ENCODE peak calls at places on chromosomes 11 and 22, in six cellular contexts. V is lower leg skin, G is psoas muscle, I is Peyer's patch, H is body of pancreas, W is astrocyte of the spinal cord. Y is an unnamed sample.

GRCh38 chr11:73645972-73646631 is at the start of gene PLEKHB1:
- DNase-seq in V (no peak), G (no peak), I (no peak), H (no peak), W (no peak), Y (no peak)

GRCh38 chr11:122319842-122320555 is 204.0 kb upstream of the BLID start:
- DNase-seq in V (no peak), G (no peak), I (no peak), H (no peak), W (no peak), Y (no peak)

GRCh38 chr22:28802595-28803087 is 2.3 kb upstream of the XBP1 start:
- DNase-seq in V (no peak), G (no peak), I (no peak), H (no peak), W (no peak), Y (no peak)

GRCh38 chr11:86999388-86999787 is 38.3 kb upstream of the TMEM135 start:
- DNase-seq in V (no peak), G (no peak), I (no peak), H (no peak), W (no peak), Y (no peak)

GRCh38 chr11:117194267-117194666 is 4.9 kb upstream of the TAGLN start:
- DNase-seq in V (no peak), G (no peak), I (no peak), H (no peak), W (no peak), Y (no peak)

GRCh38 chr11:3177931-3178330 is 12.8 kb upstream of the OSBPL5 start:
- DNase-seq in V (no peak), G (no peak), I (no peak), H (no peak), W (peak; percentile 22), Y (no peak)

GRCh38 chr11:85182437-85183109 is 444.6 kb downstream of the DLG2 start:
- DNase-seq in V (no peak), G (no peak), I (no peak), H (no peak), W (peak; percentile 59), Y (no peak)

GRCh38 chr11:1877211-1878133 is 14.2 kb downstream of the PRR33 start:
- DNase-seq in V (no peak), G (peak; percentile 62), I (peak; percentile 58), H (peak; percentile 70), W (peak; percentile 72), Y (peak; percentile 14)

GRCh38 chr11:108914981-108915380 is 250.1 kb downstream of the DDX10 start:
- DNase-seq in V (no peak), G (no peak), I (no peak), H (no peak), W (no peak), Y (no peak)

GRCh38 chr11:111344032-111344431 is 35.0 kb downstream of the POU2AF1 start:
- DNase-seq in V (peak; percentile 59), G (peak; percentile 68), I (no peak), H (peak; percentile 58), W (peak; percentile 53), Y (no peak)

GRCh38 chr22:37999236-37999635 is 14.9 kb upstream of the SOX10 start:
- DNase-seq in V (peak; percentile 43), G (no peak), I (no peak), H (no peak), W (no peak), Y (no peak)

GRCh38 chr11:58465690-58466089 is 23.7 kb upstream of the OR5B12 start:
- DNase-seq in V (no peak), G (no peak), I (no peak), H (no peak), W (no peak), Y (no peak)

GRCh38 chr11:112797653-112798293 is 163.4 kb upstream of the NCAM1 start:
- DNase-seq in V (no peak), G (no peak), I (peak; percentile 53), H (no peak), W (peak; percentile 46), Y (no peak)

GRCh38 chr11:14499560-14500180 is at the start of gene COPB1:
- DNase-seq in V (peak; percentile 90), G (peak; percentile 90), I (peak; percentile 97), H (peak; percentile 92), W (peak; percentile 97), Y (peak; percentile 81)

GRCh38 chr11:114432893-114433292 is 6.4 kb upstream of the REXO2 start:
- DNase-seq in V (no peak), G (no peak), I (no peak), H (no peak), W (no peak), Y (no peak)

GRCh38 chr11:108115495-108116140 is 5.7 kb upstream of the ACAT1 start:
- DNase-seq in V (peak; percentile 71), G (peak; percentile 83), I (peak; percentile 77), H (peak; percentile 93), W (peak; percentile 92), Y (no peak)

GRCh38 chr11:40432358-40432757 is 1027.1 kb downstream of the LRRC4C start:
- DNase-seq in V (no peak), G (no peak), I (no peak), H (no peak), W (no peak), Y (no peak)

GRCh38 chr22:10780281-10780680 is 4747.7 kb upstream of the OR11H1 start:
- DNase-seq in V (no peak), G (no peak), I (no peak), H (no peak), W (no peak), Y (no peak)

GRCh38 chr11:107598225-107599139 is 7.5 kb downstream of the ELMOD1 start:
- DNase-seq in V (no peak), G (peak; percentile 18), I (no peak), H (no peak), W (no peak), Y (no peak)

GRCh38 chr11:61949169-61950034 is 749 bp upstream of the BEST1 start:
- DNase-seq in V (peak; percentile 82), G (peak; percentile 76), I (peak; percentile 75), H (peak; percentile 90), W (peak; percentile 91), Y (no peak)

GRCh38 chr11:11584446-11584810 is 37.4 kb downstream of the GALNT18 start:
- DNase-seq in V (no peak), G (no peak), I (no peak), H (no peak), W (peak; percentile 80), Y (no peak)

GRCh38 chr11:67400251-67400941 is 1.3 kb downstream of the PPP1CA start:
- DNase-seq in V (no peak), G (no peak), I (peak; percentile 69), H (no peak), W (no peak), Y (no peak)

GRCh38 chr11:72860592-72860991 is 46.4 kb downstream of the ATG16L2 start:
- DNase-seq in V (no peak), G (no peak), I (no peak), H (no peak), W (no peak), Y (no peak)

GRCh38 chr11:43507171-43507570 is 148.5 kb downstream of the TTC17 start:
- DNase-seq in V (no peak), G (no peak), I (no peak), H (no peak), W (no peak), Y (no peak)

GRCh38 chr11:83801799-83802198 is 515.6 kb upstream of the CCDC90B start:
- DNase-seq in V (no peak), G (no peak), I (no peak), H (no peak), W (no peak), Y (no peak)

GRCh38 chr11:45025716-45026492 is 75.2 kb upstream of the TP53I11 start:
- DNase-seq in V (no peak), G (peak; percentile 66), I (peak; percentile 70), H (peak; percentile 27), W (no peak), Y (peak; percentile 48)

GRCh38 chr22:47422736-47423135 is 660.3 kb downstream of the TBC1D22A start:
- DNase-seq in V (no peak), G (no peak), I (no peak), H (no peak), W (no peak), Y (no peak)

GRCh38 chr11:110075822-110076208 is 17.4 kb upstream of the ZC3H12C start:
- DNase-seq in V (no peak), G (no peak), I (no peak), H (no peak), W (no peak), Y (no peak)

GRCh38 chr11:25537393-25537792 is 794.5 kb upstream of the ANO3 start:
- DNase-seq in V (no peak), G (no peak), I (no peak), H (no peak), W (no peak), Y (no peak)

GRCh38 chr11:64918056-64918455 is 1.0 kb upstream of the ATG2A start:
- DNase-seq in V (no peak), G (no peak), I (no peak), H (no peak), W (peak; percentile 71), Y (no peak)
- TF ChIP-seq CTCF in V (no peak), G (no peak), I (no peak), H (no peak), W (peak; percentile 33), Y (no peak)

GRCh38 chr11:64151337-64151736 is 14.6 kb downstream of the MACROD1 start:
- DNase-seq in V (no peak), G (no peak), I (no peak), H (no peak), W (no peak), Y (no peak)

GRCh38 chr11:64148200-64148916 is 17.6 kb downstream of the MACROD1 start:
- DNase-seq in V (peak; percentile 58), G (peak; percentile 76), I (peak; percentile 87), H (peak; percentile 78), W (peak; percentile 71), Y (peak; percentile 78)

GRCh38 chr11:64150051-64150450 is 15.9 kb downstream of the MACROD1 start:
- DNase-seq in V (no peak), G (no peak), I (no peak), H (no peak), W (no peak), Y (no peak)

GRCh38 chr11:64150481-64151239 is 15.3 kb downstream of the MACROD1 start:
- DNase-seq in V (no peak), G (peak; percentile 79), I (no peak), H (peak; percentile 89), W (no peak), Y (no peak)

GRCh38 chr11:64148917-64149617 is 16.8 kb downstream of the MACROD1 start:
- DNase-seq in V (no peak), G (no peak), I (no peak), H (no peak), W (no peak), Y (no peak)
- TF ChIP-seq CTCF in V (no peak), G (no peak), I (no peak), H (no peak), W (no peak), Y (no peak)

GRCh38 chr11:132123854-132124835 is 753.7 kb downstream of the NTM start:
- DNase-seq in V (no peak), G (no peak), I (no peak), H (no peak), W (no peak), Y (no peak)
- TF ChIP-seq CTCF in V (no peak), G (no peak), I (no peak), H (no peak), W (no peak), Y (no peak)

GRCh38 chr11:96157517-96157873 is 185.5 kb downstream of the MAML2 start:
- DNase-seq in V (no peak), G (no peak), I (no peak), H (no peak), W (no peak), Y (no peak)
- TF ChIP-seq CTCF in V (no peak), G (no peak), I (no peak), H (no peak), W (no peak), Y (no peak)

Y was measured in activated B cell treated with CpG ODN at 0.5 μM for 24 hours.